ENCODE peak calls at places on chromosomes 2 and 18, in four cellular contexts. Z is PC-3, W is hepatocyte, E is adrenal gland. F is an unnamed sample. For H3K27me3, the result is how much of the 10 kb centered on the place peaks cover.

GRCh38 chr2:39234754-39235153 is 9.0 kb downstream of the CDKL4 start:
- DNase-seq in W (peak), E (no peak), Z (peak), F (no peak)

GRCh38 chr2:30758315-30758714 is 48.9 kb downstream of the CAPN13 start:
- DNase-seq in Z (no peak), W (no peak), E (no peak), F (no peak)

GRCh38 chr2:207227062-207227748 is 61.5 kb upstream of the KLF7 start:
- DNase-seq in Z (no peak), W (peak), E (no peak), F (peak)

GRCh38 chr2:235030126-235030525 is 78.3 kb downstream of the SH3BP4 start:
- DNase-seq in W (no peak), Z (no peak), E (no peak), F (no peak)

GRCh38 chr2:217520361-217521010 is 482.3 kb downstream of the TNS1 start:
- DNase-seq in E (no peak), Z (peak), W (no peak), F (no peak)

GRCh38 chr2:109427661-109428091 is 186.1 kb downstream of the SEPTIN10 start:
- DNase-seq in W (no peak), Z (no peak), E (no peak), F (no peak)

GRCh38 chr2:153388246-153388645 is 90.3 kb downstream of the RPRM start:
- DNase-seq in Z (peak), E (no peak), W (no peak), F (no peak)

GRCh38 chr2:45312275-45312674 is 298.8 kb downstream of the SRBD1 start:
- DNase-seq in Z (no peak), W (no peak), E (no peak), F (no peak)

GRCh38 chr2:119283873-119284331 is 60.3 kb downstream of the STEAP3 start:
- DNase-seq in E (peak), Z (peak), W (no peak), F (no peak)

GRCh38 chr2:100482741-100483140 is 12.5 kb downstream of the NMS start:
- DNase-seq in W (no peak), Z (no peak), E (no peak), F (no peak)

GRCh38 chr18:48135436-48135966 is 205.0 kb upstream of the SMAD2 start:
- DNase-seq in E (no peak), W (no peak), Z (no peak), F (no peak)

GRCh38 chr18:48133675-48134251 is 203.3 kb upstream of the SMAD2 start:
- DNase-seq in E (no peak), Z (peak), W (peak), F (peak)

GRCh38 chr18:48134609-48135008 is 204.2 kb upstream of the SMAD2 start:
- DNase-seq in E (no peak), W (no peak), Z (no peak), F (no peak)

GRCh38 chr18:48131042-48131441 is 200.6 kb upstream of the SMAD2 start:
- DNase-seq in Z (no peak), W (no peak), E (no peak), F (no peak)

GRCh38 chr18:48132993-48133674 is 202.7 kb upstream of the SMAD2 start:
- DNase-seq in Z (no peak), W (no peak), E (no peak), F (no peak)
- H3K27me3 ChIP-seq in Z (under half), W (under half), E (under half), F (under half)

GRCh38 chr2:236568068-236568921 is 1.3 kb upstream of the ACKR3 start:
- DNase-seq in Z (no peak), W (peak), E (peak), F (peak)
- H3K4me3 ChIP-seq in Z (no peak), W (peak), E (peak), F (peak)

GRCh38 chr18:65786400-65786948 is 35.7 kb downstream of the CDH7 start:
- DNase-seq in E (no peak), Z (no peak), W (no peak), F (no peak)
- H3K27me3 ChIP-seq in E (under half), Z (under half), W (under half), F (under half)

GRCh38 chr18:21747268-21747667 is 6.7 kb downstream of the MIB1 start:
- DNase-seq in Z (no peak), E (no peak), W (no peak), F (no peak)
- H3K4me3 ChIP-seq in Z (no peak), E (no peak), W (no peak), F (no peak)

GRCh38 chr2:47937677-47938076 is 31.4 kb upstream of the FBXO11 start:
- DNase-seq in Z (no peak), E (no peak), W (no peak), F (no peak)

GRCh38 chr2:47946593-47946992 is 40.3 kb upstream of the FBXO11 start:
- DNase-seq in Z (no peak), E (no peak), W (no peak), F (no peak)

GRCh38 chr2:47945036-47945781 is 38.9 kb upstream of the FBXO11 start:
- DNase-seq in Z (no peak), W (no peak), E (no peak), F (no peak)

DNA sequence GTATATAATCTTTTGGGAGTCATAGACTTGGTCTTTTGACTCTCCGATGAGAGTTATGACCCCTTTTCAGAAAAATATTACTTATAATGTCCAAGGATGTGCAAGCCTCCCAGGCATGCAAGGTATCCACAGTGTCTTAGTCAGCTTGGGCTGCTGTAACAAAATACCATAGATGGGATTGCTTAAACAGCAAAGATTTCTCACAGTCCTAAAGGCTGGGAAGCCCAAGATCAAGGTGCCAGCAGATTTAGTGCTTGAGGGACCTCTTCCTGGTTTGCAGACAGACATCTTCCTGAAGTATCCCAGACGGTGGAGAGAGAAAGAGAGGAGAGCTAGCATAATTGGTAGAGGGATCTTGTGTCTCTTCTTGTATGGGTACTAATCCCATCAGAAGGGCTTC is 35.6 kb upstream of the FBXO11 start:
- DNase-seq in E (no peak), W (no peak), Z (no peak), F (no peak)
- H3K27me3 ChIP-seq in E (under half), W (under half), Z (under half), F (under half)